ENCODE peak calls at places on chromosome 3, in four cellular contexts. R is AG04450, Q is heart right ventricle, H is Peyer's patch. K is an unnamed sample.

GRCh38 chr3:154095832-154096421 is 25.3 kb upstream of the ARHGEF26 start:
- DNase-seq in R (peak; percentile 4), Q (no peak), H (no peak), K (peak; percentile 34)

GRCh38 chr3:114929971-114930732 is 216.9 kb downstream of the ZBTB20 start:
- DNase-seq in R (no peak), Q (no peak), H (no peak), K (no peak)

GRCh38 chr3:112043621-112044201 is 9.2 kb downstream of the TMPRSS7 start:
- DNase-seq in R (peak; percentile 44), Q (peak; percentile 46), H (no peak), K (no peak)

GRCh38 chr3:157285966-157286365 is 126.0 kb upstream of the CCNL1 start:
- DNase-seq in R (no peak), Q (no peak), H (no peak), K (no peak)

GRCh38 chr3:41630017-41630416 is 331.9 kb downstream of the ULK4 start:
- DNase-seq in R (no peak), Q (no peak), H (no peak), K (no peak)

GRCh38 chr3:153144779-153145178 is 17.2 kb upstream of the RAP2B start:
- DNase-seq in R (no peak), Q (no peak), H (no peak), K (no peak)

GRCh38 chr3:40249168-40249567 is 60.3 kb upstream of the EIF1B start:
- DNase-seq in R (no peak), Q (peak; percentile 36), H (no peak), K (no peak)

GRCh38 chr3:60086811-60087210 is 1037.0 kb upstream of the CFAP20DC start:
- DNase-seq in R (no peak), Q (no peak), H (no peak), K (no peak)

GRCh38 chr3:187802928-187803259 is 57.6 kb upstream of the BCL6 start:
- DNase-seq in R (no peak), Q (no peak), H (no peak), K (no peak)

GRCh38 chr3:61562810-61563613 is 1.6 kb downstream of the PTPRG start:
- DNase-seq in R (no peak), Q (peak; percentile 24), H (peak; percentile 72), K (peak; percentile 34)

GRCh38 chr3:10983219-10983916 is 9.2 kb upstream of the SLC6A1 start:
- DNase-seq in R (no peak), Q (no peak), H (no peak), K (peak; percentile 50)

GRCh38 chr3:70808881-70809280 is 496.4 kb upstream of the MDFIC2 start:
- DNase-seq in R (no peak), Q (no peak), H (no peak), K (no peak)

GRCh38 chr3:104951426-104951825 is 415.3 kb upstream of the ALCAM start:
- DNase-seq in R (no peak), Q (no peak), H (no peak), K (no peak)

GRCh38 chr3:15287565-15288330 is 44.6 kb downstream of the SH3BP5 start:
- DNase-seq in R (peak; percentile 49), Q (peak; percentile 50), H (no peak), K (no peak)

GRCh38 chr3:154235330-154235729 is 89.0 kb downstream of the DHX36 start:
- DNase-seq in R (no peak), Q (no peak), H (no peak), K (no peak)

GRCh38 chr3:157127831-157128767 is 31.8 kb downstream of the CCNL1 start:
- DNase-seq in R (peak; percentile 27), Q (no peak), H (peak; percentile 59), K (no peak)

GRCh38 chr3:101680466-101680865 is 3.5 kb upstream of the ZBTB11 start:
- DNase-seq in R (no peak), Q (no peak), H (no peak), K (no peak)

GRCh38 chr3:104347281-104347680 is 1019.4 kb upstream of the ALCAM start:
- DNase-seq in R (no peak), Q (no peak), H (no peak), K (no peak)

GRCh38 chr3:190741788-190742187 is 120.7 kb downstream of the GMNC start:
- DNase-seq in R (no peak), Q (no peak), H (no peak), K (no peak)

GRCh38 chr3:63652066-63652725 is at the start of gene SNTN:
- DNase-seq in R (no peak), Q (no peak), H (no peak), K (no peak)

GRCh38 chr3:88059380-88060160 is 515 bp downstream of the ZNF654 start:
- DNase-seq in R (no peak), Q (peak; percentile 12), H (no peak), K (no peak)

GRCh38 chr3:71710906-71711494 is 14.2 kb downstream of the EIF4E3 start:
- DNase-seq in R (no peak), Q (no peak), H (no peak), K (no peak)

GRCh38 chr3:13025090-13025489 is 48.1 kb downstream of the IQSEC1 start:
- DNase-seq in R (no peak), Q (no peak), H (no peak), K (no peak)

GRCh38 chr3:182629521-182629920 is 163.8 kb upstream of the ATP11B start:
- DNase-seq in R (no peak), Q (no peak), H (no peak), K (no peak)

GRCh38 chr3:156997351-156997750 is 162.6 kb downstream of the CCNL1 start:
- DNase-seq in R (no peak), Q (no peak), H (no peak), K (no peak)

GRCh38 chr3:51500632-51501131 is 867 bp upstream of the DCAF1 start:
- DNase-seq in R (no peak), Q (no peak), H (peak; percentile 54), K (peak; percentile 54)

GRCh38 chr3:59368887-59369286 is 319.1 kb upstream of the CFAP20DC start:
- DNase-seq in R (no peak), Q (no peak), H (no peak), K (no peak)

GRCh38 chr3:43023766-43024165 is 44.7 kb downstream of the GASK1A start:
- DNase-seq in R (no peak), Q (no peak), H (no peak), K (no peak)

GRCh38 chr3:148792540-148792939 is 35.1 kb upstream of the CPB1 start:
- DNase-seq in R (no peak), Q (no peak), H (no peak), K (no peak)

GRCh38 chr3:148791296-148791695 is 36.3 kb upstream of the CPB1 start:
- DNase-seq in R (no peak), Q (peak; percentile 27), H (no peak), K (no peak)

GRCh38 chr3:148790841-148791240 is 36.8 kb upstream of the CPB1 start:
- DNase-seq in R (no peak), Q (peak; percentile 27), H (no peak), K (peak; percentile 30)

GRCh38 chr3:148790370-148790769 is 37.2 kb upstream of the CPB1 start:
- DNase-seq in R (no peak), Q (no peak), H (no peak), K (no peak)

GRCh38 chr3:148791955-148792354 is 35.7 kb upstream of the CPB1 start:
- DNase-seq in R (no peak), Q (no peak), H (no peak), K (no peak)
- H3K4me3 ChIP-seq in R (no peak overlapping the region), Q (no peak overlapping the region), H (no peak overlapping the region), K (no peak overlapping the region)

GRCh38 chr3:56379723-56380287 is 88.5 kb downstream of the ERC2 start:
- DNase-seq in R (no peak), Q (no peak), H (no peak), K (no peak)
- H3K4me3 ChIP-seq in R (no peak overlapping the region), Q (no peak overlapping the region), H (no peak overlapping the region), K (no peak overlapping the region)

GRCh38 chr3:49805367-49805782 is 2.3 kb downstream of the INKA1 start:
- DNase-seq in R (no peak), Q (peak; percentile 95), H (no peak), K (no peak)
- H3K4me3 ChIP-seq in R (no peak overlapping the region), Q (peak overlapping the region; percentile 80), H (no peak overlapping the region), K (no peak overlapping the region)

GRCh38 chr3:186360779-186361178 is 1.3 kb downstream of the DGKG start:
- DNase-seq in R (no peak), Q (peak; percentile 32), H (no peak), K (no peak)
- H3K4me3 ChIP-seq in R (no peak overlapping the region), Q (peak overlapping the region; percentile 74), H (peak overlapping the region; percentile 53), K (no peak overlapping the region)

DNA sequence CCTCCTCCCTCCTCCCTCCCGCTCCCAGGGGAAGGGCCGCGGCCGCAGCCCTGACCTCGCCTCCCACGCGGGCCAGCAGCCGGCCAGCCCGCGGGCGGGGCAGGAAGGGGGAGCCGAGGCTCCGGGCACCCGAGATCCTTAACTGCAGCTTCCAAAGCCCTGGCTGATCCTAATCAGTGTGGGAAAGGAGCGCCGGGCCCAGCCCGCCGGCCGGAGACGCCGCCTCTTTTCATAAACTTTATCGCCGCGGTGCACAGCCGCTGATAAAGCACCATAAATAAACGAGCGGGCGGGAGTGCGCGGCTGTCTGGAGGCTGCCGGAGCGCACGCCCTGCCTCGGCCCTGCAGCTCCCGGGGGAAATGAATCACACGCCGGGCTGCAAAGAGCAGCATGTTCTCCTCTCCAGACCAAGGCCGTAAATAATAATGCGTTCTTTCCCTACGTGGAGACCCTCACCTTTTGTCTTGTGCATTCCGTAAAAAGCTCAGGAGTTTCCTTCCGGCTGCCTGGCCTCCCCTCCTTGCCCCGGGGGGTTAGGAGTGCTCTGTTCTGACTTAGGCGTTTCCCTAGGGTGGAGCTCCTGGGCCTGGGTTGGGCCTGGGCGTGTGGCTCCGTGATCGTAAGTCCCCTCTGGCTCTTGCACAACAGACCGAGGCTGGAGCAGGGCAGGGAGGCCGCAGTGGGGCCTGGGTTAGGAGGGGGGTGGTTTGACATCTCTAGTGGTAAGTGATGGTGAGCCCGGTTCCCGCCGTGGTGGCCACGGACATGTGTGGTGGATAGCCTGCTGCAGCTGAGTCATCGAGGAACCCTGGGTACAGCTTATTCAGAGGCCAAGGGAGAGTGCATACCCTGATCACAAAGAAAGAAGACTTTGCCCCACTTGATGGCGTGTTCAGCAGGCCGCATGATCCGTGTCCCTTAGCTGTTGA is 132.6 kb upstream of the HES1 start:
- DNase-seq in R (peak; percentile 47), Q (peak; percentile 92), H (peak; percentile 94), K (peak; percentile 93)
- H3K4me3 ChIP-seq in R (peak overlapping the region; percentile 47), Q (peak overlapping the region; percentile 50), H (peak overlapping the region; percentile 30), K (peak overlapping the region; percentile 9)

GRCh38 chr3:65595997-65596300 is 442.8 kb downstream of the MAGI1 start:
- DNase-seq in R (no peak), Q (no peak), H (no peak), K (no peak)

GRCh38 chr3:65595222-65595996 is 443.3 kb downstream of the MAGI1 start:
- DNase-seq in R (no peak), Q (no peak), H (no peak), K (no peak)

GRCh38 chr3:65597225-65597951 is 441.3 kb downstream of the MAGI1 start:
- DNase-seq in R (no peak), Q (peak; percentile 46), H (peak; percentile 50), K (peak; percentile 50)

GRCh38 chr3:65596511-65597224 is 442.1 kb downstream of the MAGI1 start:
- DNase-seq in R (no peak), Q (no peak), H (no peak), K (no peak)

GRCh38 chr3:65597952-65598413 is 440.7 kb downstream of the MAGI1 start:
- DNase-seq in R (no peak), Q (no peak), H (no peak), K (no peak)
- H3K4me3 ChIP-seq in R (peak overlapping the region; percentile 60), Q (peak overlapping the region; percentile 41), H (no peak overlapping the region), K (no peak overlapping the region)

GRCh38 chr3:25836579-25836978 is 46.7 kb downstream of the OXSM start:
- DNase-seq in R (no peak), Q (no peak), H (no peak), K (no peak)
- H3K4me3 ChIP-seq in R (no peak overlapping the region), Q (no peak overlapping the region), H (no peak overlapping the region), K (no peak overlapping the region)

K was measured in mucosa of descending colon.